ENCODE peak calls at places on chromosome 7, in ten cellular contexts. E is NCI-H1105, W is GM12865, R is SW480, Z is ovary, H is left ventricle myocardium inferior, F is AG09309, M is hepatic stellate cell, D is Ammon's horn, G is OCI-M1. I is an unnamed sample.

GRCh38 chr7:71896535-71896934 is 515.6 kb downstream of the CALN1 start:
- DNase-seq in E (no peak), W (no peak), R (no peak), Z (no peak), H (no peak), F (no peak), M (no peak), D (no peak), G (no peak), I (no peak)

GRCh38 chr7:77542895-77543294 is 5.8 kb downstream of the PTPN12 start:
- DNase-seq in E (no peak), W (no peak), R (no peak), Z (no peak), H (no peak), F (no peak), M (no peak), D (no peak), G (no peak), I (no peak)

GRCh38 chr7:133562617-133563016 is 309.7 kb downstream of the EXOC4 start:
- DNase-seq in E (no peak), W (no peak), R (no peak), Z (no peak), H (no peak), F (peak), M (no peak), D (no peak), G (no peak), I (no peak)

GRCh38 chr7:158541330-158542010 is 46.2 kb downstream of the PTPRN2 start:
- DNase-seq in E (no peak), W (peak), R (no peak), Z (no peak), H (no peak), F (no peak), M (no peak), D (peak), G (peak), I (no peak)

GRCh38 chr7:120473352-120473751 is 200.4 kb downstream of the KCND2 start:
- DNase-seq in E (no peak), W (no peak), R (no peak), Z (no peak), H (no peak), F (no peak), M (no peak), D (peak), G (no peak), I (no peak)

GRCh38 chr7:81470724-81471379 is 299.0 kb downstream of the HGF start:
- DNase-seq in E (no peak), W (no peak), R (no peak), Z (no peak), H (no peak), F (no peak), M (no peak), D (no peak), G (peak), I (no peak)

GRCh38 chr7:155644971-155645509 is 579 bp downstream of the RBM33 start:
- DNase-seq in E (peak), W (peak), R (peak), Z (peak), H (peak), F (no peak), M (peak), D (peak), G (peak), I (peak)

GRCh38 chr7:99639267-99639666 is 22.5 kb downstream of the ZSCAN25 start:
- DNase-seq in E (no peak), W (no peak), R (no peak), Z (no peak), H (no peak), F (no peak), M (no peak), D (no peak), G (no peak), I (no peak)

GRCh38 chr7:521221-522070 is 1.8 kb upstream of the PDGFA start:
- DNase-seq in E (peak), W (peak), R (peak), Z (peak), H (peak), F (no peak), M (peak), D (no peak), G (peak), I (peak)